ENCODE peak calls at places on chromosomes 12 and 14, in eight cellular contexts. S is lower leg skin; I is endodermal cell; W is left colon; N is spleen; V is stimulated activated CD4-positive, alpha-beta T cell treated with anti-CD3 and anti-CD28 coated beads, Interleukin-4, amount 100 ng/mL, for 48 hours; F is iris pigment epithelial cell; X is myocyte. Y is an unnamed sample.
A peak's percentile ranks its signal among the peaks of the same experiment; 100 is the strongest.

GRCh38 chr12:95653761-95654546 is 102.7 kb upstream of the USP44 start:
- DNase-seq in S (no peak), I (peak; percentile 66), W (no peak), N (no peak), V (no peak), F (peak; percentile 81), X (no peak), Y (peak; percentile 91)

GRCh38 chr12:7210642-7211151 is 21.2 kb downstream of the PEX5 start:
- DNase-seq in S (no peak), I (no peak), W (no peak), N (no peak), V (no peak), F (no peak), X (no peak), Y (no peak)

GRCh38 chr12:5000204-5000603 is 43.5 kb upstream of the KCNA5 start:
- DNase-seq in S (no peak), I (no peak), W (no peak), N (peak; percentile 20), V (no peak), F (no peak), X (no peak), Y (no peak)

GRCh38 chr12:121773011-121773777 is 20.3 kb downstream of the RHOF start:
- DNase-seq in S (no peak), I (peak; percentile 96), W (peak; percentile 66), N (peak; percentile 94), V (peak; percentile 76), F (peak; percentile 60), X (peak; percentile 62), Y (no peak)

GRCh38 chr14:24095196-24096068 is 1.3 kb downstream of the PCK2 start:
- DNase-seq in S (peak; percentile 92), I (peak; percentile 90), W (peak; percentile 95), N (peak; percentile 92), V (peak; percentile 75), F (peak; percentile 12), X (no peak), Y (no peak)

GRCh38 chr12:6767592-6768384 is 1.6 kb downstream of the PTMS start:
- DNase-seq in S (no peak), I (peak; percentile 77), W (no peak), N (no peak), V (no peak), F (peak; percentile 39), X (peak; percentile 30), Y (no peak)

GRCh38 chr12:13345722-13346121 is 149.2 kb downstream of the EMP1 start:
- DNase-seq in S (no peak), I (no peak), W (no peak), N (no peak), V (no peak), F (no peak), X (no peak), Y (no peak)

GRCh38 chr14:23696706-23697239 is 60.6 kb downstream of the DHRS2 start:
- DNase-seq in S (no peak), I (no peak), W (no peak), N (no peak), V (no peak), F (no peak), X (peak; percentile 83), Y (no peak)

GRCh38 chr14:102530828-102531478 is 21.4 kb upstream of the ANKRD9 start:
- DNase-seq in S (no peak), I (no peak), W (no peak), N (no peak), V (no peak), F (no peak), X (no peak), Y (no peak)

GRCh38 chr12:72570601-72571000 is 298.4 kb downstream of the TRHDE start:
- DNase-seq in S (no peak), I (peak; percentile 78), W (no peak), N (no peak), V (no peak), F (no peak), X (no peak), Y (no peak)

GRCh38 chr12:65778268-65779090 is 45.8 kb upstream of the HMGA2 start:
- DNase-seq in S (no peak), I (no peak), W (no peak), N (no peak), V (no peak), F (peak; percentile 47), X (no peak), Y (no peak)

GRCh38 chr12:45478931-45479330 is 250.6 kb upstream of the ARID2 start:
- DNase-seq in S (no peak), I (no peak), W (no peak), N (no peak), V (no peak), F (no peak), X (no peak), Y (no peak)

GRCh38 chr14:94320243-94320642 is 2.9 kb downstream of the SERPINA6 start:
- DNase-seq in S (no peak), I (no peak), W (peak; percentile 80), N (no peak), V (no peak), F (no peak), X (no peak), Y (no peak)

GRCh38 chr12:100141998-100142850 is 450 bp downstream of the BLTP3B start:
- DNase-seq in S (peak; percentile 88), I (peak; percentile 89), W (peak; percentile 70), N (peak; percentile 93), V (peak; percentile 25), F (no peak), X (peak; percentile 50), Y (no peak)

GRCh38 chr14:93522221-93522620 is 91.5 kb downstream of the UNC79 start:
- DNase-seq in S (no peak), I (no peak), W (no peak), N (no peak), V (no peak), F (peak; percentile 8), X (no peak), Y (no peak)

GRCh38 chr12:96427269-96427729 is 27.1 kb upstream of the CDK17 start:
- DNase-seq in S (peak; percentile 91), I (peak; percentile 74), W (peak; percentile 30), N (no peak), V (peak; percentile 30), F (peak; percentile 100), X (peak; percentile 98), Y (peak; percentile 100)

GRCh38 chr12:47649381-47649780 is 56.4 kb downstream of the RPAP3 start:
- DNase-seq in S (no peak), I (no peak), W (no peak), N (no peak), V (no peak), F (no peak), X (no peak), Y (no peak)

GRCh38 chr14:29906256-29906885 is 21.3 kb downstream of the PRKD1 start:
- DNase-seq in S (no peak), I (no peak), W (no peak), N (no peak), V (no peak), F (peak; percentile 79), X (no peak), Y (no peak)

GRCh38 chr14:69614592-69614991 is 3.2 kb downstream of the SUSD6 start:
- DNase-seq in S (no peak), I (no peak), W (peak; percentile 53), N (peak; percentile 87), V (no peak), F (no peak), X (no peak), Y (no peak)

GRCh38 chr12:11677024-11677423 is 27.6 kb downstream of the ETV6 start:
- DNase-seq in S (no peak), I (no peak), W (no peak), N (no peak), V (no peak), F (no peak), X (no peak), Y (no peak)

GRCh38 chr14:29111554-29111953 is 345.0 kb downstream of the FOXG1 start:
- DNase-seq in S (no peak), I (no peak), W (no peak), N (no peak), V (no peak), F (peak; percentile 13), X (no peak), Y (no peak)

GRCh38 chr12:127675936-127676335 is 591.0 kb upstream of the TMEM132C start:
- DNase-seq in S (no peak), I (no peak), W (no peak), N (no peak), V (no peak), F (no peak), X (peak; percentile 33), Y (no peak)

GRCh38 chr12:618626-619025 is 44.6 kb downstream of the NINJ2 start:
- DNase-seq in S (no peak), I (peak; percentile 39), W (no peak), N (no peak), V (no peak), F (no peak), X (no peak), Y (no peak)

GRCh38 chr12:4526923-4527546 is 11.7 kb upstream of the RAD51AP1 start:
- DNase-seq in S (no peak), I (no peak), W (no peak), N (no peak), V (no peak), F (peak; percentile 24), X (peak; percentile 24), Y (no peak)

GRCh38 chr12:11959117-11959823 is 111.5 kb upstream of the BCL2L14 start:
- DNase-seq in S (no peak), I (peak; percentile 67), W (no peak), N (no peak), V (no peak), F (peak; percentile 48), X (no peak), Y (no peak)

GRCh38 chr12:109927622-109928021 is 27.5 kb downstream of the TCHP start:
- DNase-seq in S (no peak), I (peak; percentile 85), W (no peak), N (no peak), V (peak; percentile 20), F (peak; percentile 53), X (no peak), Y (no peak)

GRCh38 chr12:88208661-88209060 is 66.6 kb downstream of the TMTC3 start:
- DNase-seq in S (no peak), I (no peak), W (no peak), N (no peak), V (no peak), F (no peak), X (no peak), Y (no peak)

GRCh38 chr12:108468149-108468968 is 46.7 kb upstream of the FICD start:
- DNase-seq in S (no peak), I (peak; percentile 79), W (no peak), N (no peak), V (no peak), F (peak; percentile 28), X (peak; percentile 70), Y (no peak)

GRCh38 chr12:13222076-13222475 is 25.6 kb downstream of the EMP1 start:
- DNase-seq in S (no peak), I (peak; percentile 48), W (peak; percentile 92), N (no peak), V (no peak), F (no peak), X (no peak), Y (no peak)

GRCh38 chr14:103058209-103059055 is 1.1 kb upstream of the CDC42BPB start:
- DNase-seq in S (no peak), I (no peak), W (no peak), N (peak; percentile 64), V (no peak), F (no peak), X (no peak), Y (no peak)

GRCh38 chr12:109864916-109865315 is 15.4 kb downstream of the GLTP start:
- DNase-seq in S (no peak), I (no peak), W (no peak), N (no peak), V (no peak), F (no peak), X (no peak), Y (no peak)

Y was measured in AG04449.